ENCODE peak calls at places on chromosomes 16 and 17, in six cellular contexts. Y is heart left ventricle, E is neural progenitor cell, A is testis, M is PC-3, Z is K562. K is an unnamed sample. For H3K27me3, the result is how much of the 10 kb centered on the place peaks cover.

GRCh38 chr17:44004761-44005526 is 522 bp downstream of the NAGS start:
- DNase-seq in M (peak), A (no peak), Y (no peak), Z (no peak), E (peak), K (no peak)

GRCh38 chr16:46621006-46621629 is at the start of gene SHCBP1:
- DNase-seq in E (peak), A (peak), M (peak), Z (peak), Y (peak), K (peak)

GRCh38 chr17:55440391-55440790 is 18.8 kb upstream of the MMD start:
- DNase-seq in A (no peak), E (no peak), Z (no peak), Y (no peak), M (no peak), K (no peak)

GRCh38 chr17:79631640-79632431 is 21.0 kb upstream of the RBFOX3 start:
- DNase-seq in Y (peak), M (no peak), A (peak), Z (no peak), E (no peak), K (no peak)

GRCh38 chr17:83083368-83084201 is 4.2 kb downstream of the METRNL start:
- DNase-seq in E (no peak), Z (no peak), Y (no peak), A (no peak), M (peak), K (peak)

GRCh38 chr17:6421700-6422604 is 13.0 kb downstream of the AIPL1 start:
- DNase-seq in A (peak), Y (peak), Z (peak), E (peak), M (peak), K (peak)

GRCh38 chr17:69575346-69575761 is 160.9 kb downstream of the MAP2K6 start:
- DNase-seq in M (peak), Y (no peak), Z (no peak), A (no peak), E (peak), K (no peak)

GRCh38 chr16:56041556-56042140 is 149.6 kb upstream of the GNAO1 start:
- DNase-seq in E (peak), Z (peak), A (peak), Y (peak), M (peak), K (no peak)

GRCh38 chr16:25553711-25554436 is 137.9 kb upstream of the HS3ST4 start:
- DNase-seq in Z (peak), M (no peak), A (no peak), E (peak), Y (no peak), K (no peak)

GRCh38 chr16:59527206-59527997 is 793.3 kb upstream of the GOT2 start:
- DNase-seq in Y (no peak), E (no peak), A (no peak), M (peak), Z (no peak), K (no peak)

GRCh38 chr16:1734123-1734522 is 28.1 kb downstream of the MAPK8IP3 start:
- DNase-seq in Y (no peak), M (no peak), A (no peak), Z (no peak), E (no peak), K (no peak)

GRCh38 chr17:76208120-76208519 is 32.2 kb downstream of the RNF157 start:
- DNase-seq in M (no peak), A (no peak), E (no peak), Z (no peak), Y (no peak), K (no peak)

GRCh38 chr17:50057521-50057991 is 1.6 kb downstream of the ITGA3 start:
- DNase-seq in E (no peak), Z (no peak), A (no peak), M (no peak), Y (no peak), K (no peak)

GRCh38 chr16:22161999-22162657 is at the start of gene SDR42E2:
- DNase-seq in Z (peak), Y (no peak), M (no peak), A (no peak), E (peak), K (peak)

GRCh38 chr17:47197821-47198220 is 8.7 kb upstream of the CDC27 start:
- DNase-seq in Z (no peak), A (no peak), E (no peak), M (no peak), Y (no peak), K (no peak)

GRCh38 chr17:21171970-21172510 is 41.9 kb downstream of the TMEM11 start:
- DNase-seq in E (no peak), Z (no peak), A (no peak), Y (no peak), M (no peak), K (no peak)

GRCh38 chr16:2090481-2090797 is 42.7 kb downstream of the TSC2 start:
- DNase-seq in A (no peak), Z (no peak), M (no peak), E (no peak), Y (no peak), K (no peak)

GRCh38 chr16:11315499-11315898 is 29.8 kb upstream of the RMI2 start:
- DNase-seq in E (peak), A (peak), Z (no peak), M (peak), Y (no peak), K (no peak)

GRCh38 chr16:66984902-66985311 is 3.5 kb upstream of the CES4A start:
- DNase-seq in A (no peak), Z (no peak), E (no peak), Y (no peak), M (no peak), K (no peak)

GRCh38 chr17:16419074-16419928 is 3.9 kb downstream of the TRPV2 start:
- DNase-seq in E (no peak), Y (no peak), M (peak), Z (peak), A (no peak), K (peak)

GRCh38 chr17:76529224-76529642 is 8.3 kb downstream of the CYGB start:
- DNase-seq in E (no peak), Y (peak), A (peak), M (peak), Z (no peak), K (no peak)

GRCh38 chr16:31714899-31715504 is 158.6 kb upstream of the ZNF267 start:
- DNase-seq in M (no peak), E (no peak), A (no peak), Y (no peak), Z (peak), K (no peak)

GRCh38 chr16:86514656-86515376 is 4.5 kb downstream of the FOXF1 start:
- DNase-seq in Z (no peak), A (no peak), M (no peak), E (no peak), Y (no peak), K (no peak)

GRCh38 chr16:86517033-86517432 is 6.7 kb downstream of the FOXF1 start:
- DNase-seq in A (no peak), M (no peak), Y (no peak), E (no peak), Z (no peak), K (no peak)

GRCh38 chr16:86516618-86517003 is 6.3 kb downstream of the FOXF1 start:
- DNase-seq in A (no peak), Z (no peak), E (peak), M (no peak), Y (no peak), K (no peak)

GRCh38 chr16:86515780-86516617 is 5.7 kb downstream of the FOXF1 start:
- DNase-seq in M (no peak), Y (no peak), E (peak), A (no peak), Z (no peak), K (no peak)

DNA sequence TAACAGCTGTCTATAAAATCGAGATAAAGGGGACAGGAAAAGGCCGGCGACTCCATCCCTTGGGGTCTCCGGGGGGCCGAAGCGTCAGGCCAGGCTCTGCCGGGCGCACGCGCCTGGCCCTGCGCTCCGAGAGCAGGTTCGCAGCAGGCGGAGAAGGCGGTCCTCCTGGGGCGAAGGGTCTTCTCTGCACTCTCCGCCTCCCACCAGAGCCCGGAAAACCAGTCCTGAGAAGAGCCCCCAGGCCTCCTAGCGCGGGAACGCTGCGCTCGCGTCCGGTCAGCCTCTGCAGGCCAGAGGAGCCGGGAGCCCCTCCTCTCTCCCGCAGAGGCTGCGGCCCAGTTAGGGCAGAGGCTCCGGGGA is 5.1 kb downstream of the FOXF1 start:
- DNase-seq in M (no peak), E (peak), Z (no peak), Y (no peak), A (no peak), K (no peak)
- H3K4me3 ChIP-seq in M (no peak), E (peak), Z (no peak), Y (peak), A (peak), K (no peak)

DNA sequence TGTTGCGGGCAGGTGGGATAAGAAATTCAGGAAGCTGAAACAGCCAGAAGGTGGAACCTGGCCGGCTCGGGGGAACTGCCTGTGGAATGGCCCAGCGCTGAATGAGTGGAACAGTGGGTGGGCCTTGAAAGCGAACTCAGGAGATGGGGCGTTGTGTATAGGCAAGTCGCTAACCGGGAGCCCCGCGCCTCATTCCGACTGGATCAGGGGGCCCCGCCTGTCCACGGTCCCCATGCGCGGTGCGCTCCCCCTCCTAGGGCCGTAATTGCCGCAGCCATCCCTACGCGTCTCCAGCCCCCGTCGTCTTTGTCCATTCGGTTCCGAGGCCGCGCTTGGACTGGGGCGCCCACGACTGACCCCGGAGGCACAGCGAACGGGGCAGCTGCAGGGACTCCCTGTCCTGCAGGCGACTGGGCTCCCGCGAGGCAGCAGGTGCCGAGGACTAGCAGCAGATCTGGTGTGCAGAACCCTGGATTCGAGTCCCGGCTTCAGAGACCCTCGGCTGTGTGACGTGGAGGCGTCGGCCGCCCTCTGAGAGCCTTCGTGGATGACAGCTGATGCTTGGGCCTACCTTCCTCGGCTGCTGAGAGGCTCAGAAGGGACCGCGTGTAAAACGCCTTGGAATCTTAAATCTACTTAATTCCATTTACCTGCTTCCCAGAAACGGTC is 10.9 kb upstream of the CA4 start:
- DNase-seq in Z (no peak), M (no peak), E (no peak), A (no peak), Y (no peak), K (no peak)
- H3K27me3 ChIP-seq in Z (under half), M (under half), E (half or more), A (under half), Y (under half), K (under half)

GRCh38 chr17:65009848-65010247 is 46.7 kb downstream of the GNA13 start:
- DNase-seq in M (no peak), E (no peak), A (no peak), Y (no peak), Z (no peak), K (no peak)
- H3K4me3 ChIP-seq in M (no peak), E (no peak), A (no peak), Y (no peak), Z (no peak), K (no peak)

DNA sequence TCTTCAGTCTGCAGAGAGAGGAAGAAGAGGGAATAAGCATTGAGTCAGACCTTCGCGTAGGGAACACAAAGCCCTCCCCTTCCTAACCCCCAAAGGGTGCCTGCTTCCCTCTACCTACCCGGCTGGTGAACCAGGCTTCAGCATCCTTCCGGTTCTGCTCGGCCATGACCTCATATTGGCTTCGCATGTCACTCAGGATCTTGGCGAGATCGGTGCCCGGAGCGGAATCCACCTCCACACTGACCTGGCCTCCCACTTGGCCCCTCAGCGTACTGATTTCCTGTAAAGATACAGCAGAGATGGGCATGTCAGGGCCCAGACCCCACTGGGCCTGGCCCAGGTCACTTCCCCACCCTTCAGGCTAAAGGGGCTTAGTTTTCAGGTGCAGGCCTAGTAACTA is 3.8 kb downstream of the KRT19 start:
- DNase-seq in M (no peak), Z (no peak), Y (no peak), A (no peak), E (no peak), K (no peak)
- H3K27me3 ChIP-seq in M (under half), Z (under half), Y (under half), A (under half), E (under half), K (under half)

DNA sequence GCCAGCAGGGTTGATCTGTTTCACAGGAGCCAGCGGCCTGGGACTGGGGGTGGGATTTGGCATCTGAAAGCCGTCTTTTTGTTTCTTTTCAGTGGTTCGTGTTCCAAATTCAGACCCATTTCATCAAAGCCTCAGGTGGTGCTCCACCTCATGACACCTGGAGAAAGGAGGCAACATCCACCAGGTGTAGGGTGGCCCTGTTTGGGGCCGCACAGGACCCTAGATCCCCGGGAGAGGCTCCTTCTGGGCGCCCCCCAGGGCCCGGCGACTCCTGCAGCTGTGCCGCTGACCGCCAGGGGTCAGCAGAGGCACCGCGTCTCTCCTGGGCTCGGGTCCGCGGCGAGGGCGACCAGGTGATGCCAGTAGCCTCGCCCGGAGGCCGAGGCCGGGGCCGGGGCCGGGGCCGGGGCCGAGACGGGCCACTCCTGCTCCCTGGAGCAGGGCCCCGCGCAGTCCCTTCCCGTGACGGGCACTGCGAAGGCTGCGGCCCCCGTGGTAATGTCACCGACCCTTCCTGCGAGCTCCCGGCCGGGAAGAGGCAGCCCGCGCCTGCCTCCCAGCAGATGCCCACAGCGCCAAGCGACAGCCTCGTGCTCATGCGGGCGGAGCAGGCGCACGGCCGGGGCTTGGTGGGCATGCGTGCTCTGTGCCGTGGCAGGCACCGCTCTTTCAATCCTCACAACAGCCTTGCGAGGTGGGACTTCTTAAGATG is 118.6 kb downstream of the C16orf78 start:
- DNase-seq in A (peak), M (peak), Z (peak), Y (peak), E (peak), K (no peak)
- H3K4me3 ChIP-seq in A (peak), M (peak), Z (no peak), Y (peak), E (no peak), K (no peak)

GRCh38 chr16:88680554-88681083 is 5.7 kb downstream of the SNAI3 start:
- DNase-seq in A (no peak), M (no peak), Z (no peak), E (no peak), Y (no peak), K (no peak)
- H3K27me3 ChIP-seq in A (under half), M (under half), Z (under half), E (under half), Y (under half), K (under half)

GRCh38 chr16:4182581-4183257 is 59.2 kb downstream of the SRL start:
- DNase-seq in Y (no peak), Z (no peak), E (no peak), A (no peak), M (no peak), K (no peak)
- H3K4me3 ChIP-seq in Y (peak), Z (peak), E (peak), A (peak), M (peak), K (peak)

GRCh38 chr17:74860999-74861553 is 1.4 kb upstream of the GRIN2C start:
- DNase-seq in E (peak), M (no peak), A (no peak), Y (no peak), Z (no peak), K (no peak)
- H3K27me3 ChIP-seq in E (half or more), M (half or more), A (under half), Y (under half), Z (under half), K (under half)

GRCh38 chr16:89506113-89506504 is 2.1 kb upstream of the SPG7 start:
- DNase-seq in Z (no peak), M (no peak), E (no peak), A (no peak), Y (peak), K (no peak)
- H3K4me3 ChIP-seq in Z (peak), M (peak), E (no peak), A (no peak), Y (peak), K (peak)

DNA sequence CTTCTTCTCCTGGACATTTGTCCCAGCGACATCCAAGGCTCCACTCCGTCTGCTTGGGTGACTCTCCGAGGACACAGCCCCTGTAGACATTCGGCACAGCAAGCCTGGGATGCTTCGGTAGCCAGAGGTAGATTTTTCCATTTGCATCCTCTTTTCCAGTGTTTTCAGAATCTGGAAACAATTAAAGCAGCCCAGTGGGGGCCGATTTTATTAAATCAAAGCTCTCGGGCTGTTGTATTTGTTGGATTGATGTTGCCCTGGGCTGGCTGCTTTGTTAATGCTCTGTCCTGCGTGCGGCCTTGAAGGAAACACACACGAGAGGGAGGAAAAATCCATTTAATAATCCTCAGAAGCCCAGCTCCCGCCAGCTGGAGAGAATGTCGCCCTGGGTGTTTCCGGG is 158.1 kb upstream of the CIBAR2 start:
- DNase-seq in M (no peak), A (peak), Y (no peak), Z (no peak), E (no peak), K (no peak)
- H3K27me3 ChIP-seq in M (under half), A (under half), Y (under half), Z (under half), E (under half), K (under half)

K was measured in effector memory CD4-positive, alpha-beta T cell.